ENCODE peak calls at places on chromosomes 5 and 9, in ten cellular contexts. S, Z, C, V, T, I, R, E, G and Y are unnamed samples.

GRCh38 chr5:135167634-135168033 is 133.6 kb upstream of the PITX1 start:
- DNase-seq in R (no peak), S (no peak), E (no peak), G (no peak), I (no peak), V (no peak), T (no peak), Z (no peak), C (no peak), Y (no peak)

GRCh38 chr9:980621-981020 is 4.2 kb downstream of the DMRT3 start:
- DNase-seq in V (no peak), T (no peak), S (no peak), I (no peak), R (no peak), E (no peak), C (no peak), Z (no peak), G (no peak), Y (no peak)

GRCh38 chr9:9142001-9142400 is 1342.4 kb upstream of the DMAC1 start:
- DNase-seq in E (no peak), Z (no peak), S (no peak), G (no peak), I (no peak), V (no peak), T (no peak), R (no peak), C (no peak), Y (no peak)

GRCh38 chr5:148909001-148909400 is 82.6 kb downstream of the ADRB2 start:
- DNase-seq in R (no peak), V (no peak), C (no peak), S (no peak), T (no peak), E (no peak), G (no peak), I (no peak), Z (no peak), Y (no peak)

GRCh38 chr9:34927061-34927460 is 31.0 kb upstream of the PHF24 start:
- DNase-seq in R (no peak), C (no peak), I (no peak), T (no peak), Z (no peak), V (no peak), S (no peak), G (no peak), E (no peak), Y (no peak)

GRCh38 chr5:117463836-117464235 is 889.2 kb upstream of the SEMA6A start:
- DNase-seq in G (no peak), R (no peak), S (no peak), V (no peak), I (no peak), T (no peak), C (no peak), E (no peak), Z (no peak), Y (no peak)

GRCh38 chr5:107005161-107005560 is 665.6 kb downstream of the EFNA5 start:
- DNase-seq in T (no peak), I (no peak), V (no peak), Z (no peak), E (no peak), C (no peak), R (no peak), S (no peak), G (no peak), Y (no peak)

GRCh38 chr5:131974956-131975726 is 29.7 kb upstream of the MEIKIN start:
- DNase-seq in E (no peak), C (no peak), R (no peak), S (no peak), V (no peak), Z (no peak), T (no peak), I (no peak), G (no peak), Y (no peak)

GRCh38 chr9:38287420-38287985 is 105.0 kb upstream of the ALDH1B1 start:
- DNase-seq in V (no peak), R (no peak), C (no peak), S (no peak), T (no peak), G (no peak), I (no peak), E (no peak), Z (no peak), Y (no peak)

GRCh38 chr5:132877938-132878337 is 4.5 kb downstream of the LEAP2 start:
- DNase-seq in E (no peak), I (no peak), V (no peak), T (no peak), G (no peak), Z (peak; percentile 40), R (peak; percentile 38), S (no peak), C (no peak), Y (peak; percentile 56)

GRCh38 chr5:31378838-31379237 is 153.1 kb downstream of the DROSHA start:
- DNase-seq in I (no peak), T (no peak), V (no peak), E (no peak), Z (no peak), R (peak; percentile 57), S (no peak), G (no peak), C (no peak), Y (no peak)

GRCh38 chr5:173200356-173200755 is 34.6 kb downstream of the NKX2-5 start:
- DNase-seq in I (no peak), E (no peak), Z (no peak), S (no peak), C (no peak), V (no peak), R (no peak), G (no peak), T (no peak), Y (no peak)

GRCh38 chr5:6772886-6773285 is 59.7 kb downstream of the TENT4A start:
- DNase-seq in G (no peak), S (no peak), C (no peak), V (no peak), E (no peak), R (no peak), I (no peak), T (no peak), Z (no peak), Y (no peak)

GRCh38 chr5:27598576-27598975 is 560.2 kb upstream of the CDH9 start:
- DNase-seq in I (no peak), E (no peak), S (no peak), Z (no peak), T (no peak), C (no peak), R (no peak), G (no peak), V (no peak), Y (no peak)

GRCh38 chr5:111720333-111720890 is 36.6 kb downstream of the NREP start:
- DNase-seq in C (no peak), T (no peak), R (no peak), E (no peak), S (no peak), Z (no peak), G (no peak), I (no peak), V (no peak), Y (no peak)

DNA sequence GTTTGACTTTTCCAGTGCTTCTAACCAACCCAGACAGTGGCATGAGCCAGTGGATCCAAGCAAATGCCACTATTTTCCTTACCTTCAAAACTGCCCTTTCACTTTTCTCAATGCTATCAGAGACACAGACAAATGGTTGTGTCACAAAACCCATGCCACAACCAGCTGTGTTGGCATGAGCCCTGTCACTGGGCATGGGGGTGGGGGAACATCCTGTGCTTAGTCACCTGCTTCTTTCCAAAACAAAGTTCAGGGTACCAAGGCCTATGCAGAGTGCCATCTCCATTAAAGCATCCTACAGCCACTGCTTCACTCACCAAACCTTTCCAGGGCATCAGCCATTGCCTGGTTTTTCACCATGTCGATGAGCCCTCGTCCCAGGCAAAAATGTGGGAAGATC is 30.1 kb downstream of the NIPSNAP3B start:
- DNase-seq in S (no peak), R (no peak), C (no peak), G (no peak), V (no peak), E (no peak), T (no peak), Z (no peak), I (no peak), Y (no peak)
- H3K36me3 ChIP-seq in S (no peaks in the 10 kb centered on the region), R (no peaks in the 10 kb centered on the region), C (peaks cover 96% of the 10 kb centered on the region), G (peaks cover 38% of the 10 kb centered on the region), V (no peaks in the 10 kb centered on the region), E (peaks cover 77% of the 10 kb centered on the region), T (peaks cover 42% of the 10 kb centered on the region), Z (peaks cover 80% of the 10 kb centered on the region), I (peaks cover 99% of the 10 kb centered on the region), Y (no peaks in the 10 kb centered on the region)

GRCh38 chr9:94210616-94211603 is 48.2 kb upstream of the ZNF169 start:
- DNase-seq in E (peak; percentile 17), I (no peak), T (no peak), G (no peak), R (no peak), S (no peak), V (no peak), C (no peak), Z (no peak), Y (no peak)
- TF ChIP-seq EP300 in E (no peak), I (no peak), T (no peak), G (no peak), R (no peak), S (no peak), V (no peak), C (no peak), Z (no peak), Y (no peak)

GRCh38 chr9:130864541-130864940 is 29.5 kb downstream of the ABL1 start:
- DNase-seq in S (no peak), T (no peak), R (no peak), Z (no peak), V (no peak), C (no peak), I (no peak), E (no peak), G (no peak), Y (no peak)

GRCh38 chr9:130862217-130862616 is 27.2 kb downstream of the ABL1 start:
- DNase-seq in G (no peak), S (no peak), V (no peak), Z (no peak), R (no peak), I (no peak), T (no peak), E (no peak), C (no peak), Y (no peak)

GRCh38 chr9:130861372-130862180 is 26.5 kb downstream of the ABL1 start:
- DNase-seq in R (no peak), C (no peak), V (no peak), I (no peak), G (no peak), T (no peak), Z (no peak), S (no peak), E (no peak), Y (no peak)

GRCh38 chr9:130860458-130861316 is 25.6 kb downstream of the ABL1 start:
- DNase-seq in V (no peak), C (peak; percentile 97), Z (peak; percentile 65), E (no peak), T (no peak), I (peak; percentile 74), G (peak; percentile 67), S (peak; percentile 82), R (peak; percentile 95), Y (peak; percentile 69)

GRCh38 chr9:130862747-130863146 is 27.7 kb downstream of the ABL1 start:
- DNase-seq in I (no peak), S (no peak), G (no peak), Z (no peak), V (no peak), R (no peak), E (no peak), C (peak; percentile 78), T (no peak), Y (no peak)
- H3K36me3 ChIP-seq in I (peaks cover 25% of the 10 kb centered on the region), S (no peaks in the 10 kb centered on the region), G (no peaks in the 10 kb centered on the region), Z (peaks cover 19% of the 10 kb centered on the region), V (peaks cover 12% of the 10 kb centered on the region), R (peaks cover 46% of the 10 kb centered on the region), E (peaks cover 45% of the 10 kb centered on the region), C (peaks cover 31% of the 10 kb centered on the region), T (peaks cover 23% of the 10 kb centered on the region), Y (no peaks in the 10 kb centered on the region)

GRCh38 chr5:125199968-125200841 is 453.8 kb upstream of the ZNF608 start:
- DNase-seq in E (peak; percentile 44), G (no peak), Z (peak; percentile 29), T (no peak), R (no peak), V (no peak), S (peak; percentile 11), C (no peak), I (no peak), Y (no peak)
- TF ChIP-seq EP300 in E (no peak), G (no peak), Z (no peak), T (no peak), R (no peak), V (no peak), S (no peak), C (no peak), I (no peak), Y (no peak)